ENCODE peak calls at places on chromosomes 1 and 21, in four cellular contexts. U is HT1080; Y is stimulated activated effector memory CD8-positive, alpha-beta T cell treated with anti-CD3 and anti-CD28 coated beads, Interleukin-12 subunit alpha, Interleukin-12 subunit beta, amount 100 ng/mL, for 72 hours; B is skeletal muscle cell. G is an unnamed sample.

GRCh38 chr1:21724570-21724969 is 55.4 kb upstream of the RAP1GAP start:
- DNase-seq in U (no peak), Y (no peak), B (no peak), G (no peak)

GRCh38 chr1:154485106-154485505 is 16.9 kb upstream of the TDRD10 start:
- DNase-seq in U (no peak), Y (no peak), B (no peak), G (no peak)

GRCh38 chr1:31595836-31596736 is 19.8 kb downstream of the TINAGL1 start:
- DNase-seq in U (no peak), Y (no peak), B (no peak), G (no peak)

GRCh38 chr1:19429611-19430010 is 55.7 kb downstream of the CAPZB start:
- DNase-seq in U (no peak), Y (no peak), B (no peak), G (peak; percentile 62)

GRCh38 chr21:29287383-29287782 is 11.3 kb upstream of the BACH1 start:
- DNase-seq in U (peak; percentile 20), Y (no peak), B (no peak), G (no peak)

GRCh38 chr1:224340711-224341384 is 10.9 kb upstream of the NVL start:
- DNase-seq in U (no peak), Y (peak; percentile 17), B (no peak), G (peak; percentile 23)

GRCh38 chr1:177355575-177355974 is 184.8 kb downstream of the BRINP2 start:
- DNase-seq in U (peak; percentile 47), Y (no peak), B (no peak), G (peak; percentile 4)

GRCh38 chr1:117120774-117121588 is 568 bp downstream of the TRIM45 start:
- DNase-seq in U (no peak), Y (no peak), B (no peak), G (no peak)

GRCh38 chr1:45429543-45430159 is 61.3 kb downstream of the TESK2 start:
- DNase-seq in U (no peak), Y (no peak), B (no peak), G (no peak)

GRCh38 chr1:7672864-7673263 is 98.2 kb upstream of the VAMP3 start:
- DNase-seq in U (no peak), Y (no peak), B (no peak), G (no peak)

GRCh38 chr1:92990828-92991227 is 29.6 kb upstream of the DIPK1A start:
- DNase-seq in U (no peak), Y (no peak), B (no peak), G (no peak)

GRCh38 chr21:44934276-44934675 is 5.6 kb upstream of the SLX9 start:
- DNase-seq in U (no peak), Y (no peak), B (no peak), G (no peak)

GRCh38 chr1:183185941-183186490 is at the start of gene LAMC2:
- DNase-seq in U (peak; percentile 91), Y (no peak), B (no peak), G (no peak)

GRCh38 chr1:59156526-59157196 is 140.2 kb upstream of the FGGY start:
- DNase-seq in U (peak; percentile 94), Y (no peak), B (no peak), G (peak; percentile 86)

GRCh38 chr21:46474365-46474764 is 15.7 kb downstream of the DIP2A start:
- DNase-seq in U (no peak), Y (no peak), B (no peak), G (no peak)

GRCh38 chr1:222749927-222750326 is 12.9 kb downstream of the FAM177B start:
- DNase-seq in U (no peak), Y (no peak), B (no peak), G (peak; percentile 65)

GRCh38 chr1:109499081-109499480 is 5.2 kb downstream of the CYB561D1 start:
- DNase-seq in U (no peak), Y (no peak), B (no peak), G (no peak)

GRCh38 chr1:15961492-15961891 is 14.4 kb downstream of the ZBTB17 start:
- DNase-seq in U (no peak), Y (no peak), B (no peak), G (no peak)

GRCh38 chr1:197144570-197145325 is 1.7 kb downstream of the ASPM start:
- DNase-seq in U (peak; percentile 31), Y (no peak), B (no peak), G (peak; percentile 77)

GRCh38 chr1:14939527-14940284 is 213.8 kb upstream of the TMEM51 start:
- DNase-seq in U (peak; percentile 90), Y (no peak), B (peak; percentile 21), G (peak; percentile 90)

GRCh38 chr1:88727205-88727604 is 43.1 kb downstream of the PKN2 start:
- DNase-seq in U (no peak), Y (no peak), B (no peak), G (no peak)

GRCh38 chr1:209861242-209861641 is 33.5 kb downstream of the UTP25 start:
- DNase-seq in U (no peak), Y (no peak), B (no peak), G (peak; percentile 7)

GRCh38 chr1:159798893-159799292 is 3.3 kb upstream of the FCRL6 start:
- DNase-seq in U (peak; percentile 89), Y (no peak), B (peak; percentile 55), G (peak; percentile 81)

G was measured in M059J.